ENCODE peak calls at places on chromosomes 6 and 20, in five cellular contexts. C is stimulated activated CD8-positive, alpha-beta memory T cell treated with anti-CD3 and anti-CD28 coated beads, Interleukin-4, amount 100 ng/mL, for 1 hour; G is KG1; D is suprapubic skin; A is CD8-positive, alpha-beta T cell. N is an unnamed sample.

GRCh38 chr20:6882911-6883310 is 115.4 kb downstream of the BMP2 start:
- DNase-seq in C (no peak), G (no peak), D (no peak), A (no peak), N (no peak)

GRCh38 chr6:31617010-31617409 is 2.0 kb downstream of the AIF1 start:
- DNase-seq in C (no peak), G (no peak), D (no peak), A (no peak), N (no peak)

GRCh38 chr6:152380993-152381898 is 255.9 kb downstream of the SYNE1 start:
- DNase-seq in C (no peak), G (no peak), D (peak; percentile 90), A (no peak), N (no peak)

GRCh38 chr6:103895136-103895535 is 964.6 kb downstream of the HACE1 start:
- DNase-seq in C (no peak), G (no peak), D (no peak), A (no peak), N (no peak)

GRCh38 chr6:152308306-152308705 is 328.9 kb downstream of the SYNE1 start:
- DNase-seq in C (no peak), G (no peak), D (no peak), A (no peak), N (no peak)

GRCh38 chr6:3247255-3248146 is 11.2 kb upstream of the PSMG4 start:
- DNase-seq in C (no peak), G (no peak), D (peak; percentile 84), A (no peak), N (no peak)

GRCh38 chr6:1781152-1781848 is 171.6 kb downstream of the FOXC1 start:
- DNase-seq in C (no peak), G (no peak), D (no peak), A (no peak), N (no peak)

GRCh38 chr6:118645395-118645794 is 6.0 kb downstream of the CEP85L start:
- DNase-seq in C (no peak), G (no peak), D (no peak), A (no peak), N (no peak)

GRCh38 chr20:5353624-5354496 is 37.1 kb upstream of the PROKR2 start:
- DNase-seq in C (no peak), G (no peak), D (no peak), A (no peak), N (no peak)

GRCh38 chr6:159852877-159853276 is 37.9 kb upstream of the MAS1 start:
- DNase-seq in C (no peak), G (no peak), D (no peak), A (peak; percentile 41), N (peak; percentile 6)

GRCh38 chr6:445571-446417 is 54.2 kb downstream of the IRF4 start:
- DNase-seq in C (no peak), G (no peak), D (no peak), A (no peak), N (no peak)

GRCh38 chr6:2209226-2209809 is 36.1 kb downstream of the GMDS start:
- DNase-seq in C (no peak), G (no peak), D (no peak), A (no peak), N (no peak)

GRCh38 chr6:165931675-165932074 is 236.0 kb downstream of the TBXT start:
- DNase-seq in C (no peak), G (no peak), D (no peak), A (no peak), N (no peak)

GRCh38 chr6:105482227-105482839 is 79.5 kb upstream of the PREP start:
- DNase-seq in C (no peak), G (no peak), D (peak; percentile 63), A (no peak), N (no peak)

GRCh38 chr6:142744836-142745235 is 200.1 kb downstream of the HIVEP2 start:
- DNase-seq in C (no peak), G (no peak), D (no peak), A (no peak), N (no peak)

GRCh38 chr20:23114018-23114417 is 27.9 kb upstream of the CD93 start:
- DNase-seq in C (no peak), G (peak; percentile 52), D (no peak), A (no peak), N (no peak)

GRCh38 chr6:93786474-93787330 is 367.3 kb upstream of the EPHA7 start:
- DNase-seq in C (no peak), G (no peak), D (no peak), A (no peak), N (no peak)

GRCh38 chr6:33772114-33772830 is 16.7 kb downstream of the LEMD2 start:
- DNase-seq in C (no peak), G (no peak), D (no peak), A (no peak), N (no peak)

GRCh38 chr6:159806021-159806458 is 6.0 kb downstream of the PNLDC1 start:
- DNase-seq in C (no peak), G (no peak), D (no peak), A (no peak), N (no peak)

GRCh38 chr6:42124223-42124836 is 18.1 kb downstream of the C6orf132 start:
- DNase-seq in C (no peak), G (no peak), D (no peak), A (no peak), N (no peak)

GRCh38 chr6:4687656-4687988 is 88.6 kb upstream of the CDYL start:
- DNase-seq in C (no peak), G (no peak), D (no peak), A (no peak), N (no peak)

GRCh38 chr20:44582321-44583025 is at the start of gene PKIG:
- DNase-seq in C (no peak), G (no peak), D (no peak), A (no peak), N (no peak)

GRCh38 chr20:4183361-4183760 is 168.0 kb upstream of the RNF24 start:
- DNase-seq in C (no peak), G (no peak), D (no peak), A (no peak), N (no peak)

GRCh38 chr6:26307830-26308229 is 57.2 kb upstream of the BTN3A2 start:
- DNase-seq in C (no peak), G (no peak), D (no peak), A (no peak), N (no peak)

GRCh38 chr6:134451529-134451928 is 133.6 kb upstream of the SGK1 start:
- DNase-seq in C (no peak), G (no peak), D (no peak), A (no peak), N (no peak)

GRCh38 chr20:61693055-61693600 is 372.6 kb downstream of the TAF4 start:
- DNase-seq in C (no peak), G (no peak), D (no peak), A (no peak), N (no peak)

GRCh38 chr20:54657268-54657826 is 182.0 kb downstream of the DOK5 start:
- DNase-seq in C (no peak), G (no peak), D (no peak), A (no peak), N (no peak)

GRCh38 chr6:37021356-37022129 is 16.1 kb downstream of the FGD2 start:
- DNase-seq in C (peak; percentile 30), G (no peak), D (peak; percentile 41), A (peak; percentile 76), N (peak; percentile 78)

GRCh38 chr6:147287869-147288271 is 83.7 kb downstream of the STXBP5 start:
- DNase-seq in C (no peak), G (no peak), D (no peak), A (no peak), N (no peak)

GRCh38 chr6:53284901-53285300 is 63.8 kb downstream of the ELOVL5 start:
- DNase-seq in C (no peak), G (no peak), D (no peak), A (no peak), N (no peak)

GRCh38 chr20:17966432-17967312 is 1.9 kb downstream of the SNX5 start:
- DNase-seq in C (no peak), G (peak; percentile 27), D (no peak), A (no peak), N (peak; percentile 50)

GRCh38 chr6:166515072-166515810 is 71.2 kb downstream of the RAMACL start:
- DNase-seq in C (peak; percentile 19), G (no peak), D (no peak), A (peak; percentile 48), N (no peak)

GRCh38 chr6:136031982-136032381 is 180.5 kb downstream of the PDE7B start:
- DNase-seq in C (no peak), G (no peak), D (no peak), A (no peak), N (no peak)

GRCh38 chr20:4794846-4795245 is 73.1 kb downstream of the PRND start:
- DNase-seq in C (no peak), G (no peak), D (no peak), A (no peak), N (no peak)

GRCh38 chr6:153032255-153032882 is 29.9 kb upstream of the MTRF1L start:
- DNase-seq in C (no peak), G (peak; percentile 38), D (no peak), A (no peak), N (no peak)

GRCh38 chr6:7976485-7977010 is 66.0 kb upstream of the TXNDC5 start:
- DNase-seq in C (no peak), G (no peak), D (no peak), A (no peak), N (no peak)

N was measured in central memory CD4-positive, alpha-beta T cell.